ENCODE peak calls at places on chromosomes 5 and 9, in nine cellular contexts. One of them, this sample, is unnamed.
A peak's percentile ranks its signal among the peaks of the same experiment; 100 is the strongest.

GRCh38 chr5:131857388-131857787 is 60.6 kb upstream of the FNIP1 start:
- DNase-seq in iris pigment epithelial cell: no peak
- DNase-seq in ACHN: no peak
- DNase-seq in iPS-NIHi11: no peak
- DNase-seq in WTC11: no peak
- DNase-seq in NCI-H2029 treated with DMSO at 0.1 percent for 48 hours: no peak
- DNase-seq in choroid plexus epithelial cell: no peak
- DNase-seq in COLO829: no peak
- DNase-seq in CD8-positive, alpha-beta memory T cell: no peak
- DNase-seq in this sample: no peak

GRCh38 chr5:42840279-42840678 is 28.6 kb upstream of the SELENOP start:
- DNase-seq in iris pigment epithelial cell: peak; percentile 97
- DNase-seq in ACHN: no peak
- DNase-seq in iPS-NIHi11: no peak
- DNase-seq in WTC11: no peak
- DNase-seq in NCI-H2029 treated with DMSO at 0.1 percent for 48 hours: no peak
- DNase-seq in choroid plexus epithelial cell: peak; percentile 98
- DNase-seq in COLO829: no peak
- DNase-seq in CD8-positive, alpha-beta memory T cell: no peak
- DNase-seq in this sample: peak; percentile 76

GRCh38 chr9:75455444-75455921 is 367.2 kb downstream of the OSTF1 start:
- DNase-seq in iris pigment epithelial cell: peak; percentile 42
- DNase-seq in ACHN: no peak
- DNase-seq in iPS-NIHi11: no peak
- DNase-seq in WTC11: no peak
- DNase-seq in NCI-H2029 treated with DMSO at 0.1 percent for 48 hours: peak; percentile 55
- DNase-seq in choroid plexus epithelial cell: peak; percentile 45
- DNase-seq in COLO829: no peak
- DNase-seq in CD8-positive, alpha-beta memory T cell: no peak
- DNase-seq in this sample: no peak

GRCh38 chr9:36815023-36815422 is 219.0 kb downstream of the PAX5 start:
- DNase-seq in iris pigment epithelial cell: no peak
- DNase-seq in ACHN: no peak
- DNase-seq in iPS-NIHi11: no peak
- DNase-seq in WTC11: no peak
- DNase-seq in NCI-H2029 treated with DMSO at 0.1 percent for 48 hours: no peak
- DNase-seq in choroid plexus epithelial cell: no peak
- DNase-seq in COLO829: no peak
- DNase-seq in CD8-positive, alpha-beta memory T cell: no peak
- DNase-seq in this sample: no peak

GRCh38 chr9:114203410-114204140 is 48.2 kb downstream of the COL27A1 start:
- DNase-seq in iris pigment epithelial cell: no peak
- DNase-seq in ACHN: no peak
- DNase-seq in iPS-NIHi11: no peak
- DNase-seq in WTC11: no peak
- DNase-seq in NCI-H2029 treated with DMSO at 0.1 percent for 48 hours: no peak
- DNase-seq in choroid plexus epithelial cell: no peak
- DNase-seq in COLO829: no peak
- DNase-seq in CD8-positive, alpha-beta memory T cell: no peak
- DNase-seq in this sample: no peak

GRCh38 chr5:158268286-158268685 is 409.3 kb upstream of the CLINT1 start:
- DNase-seq in iris pigment epithelial cell: no peak
- DNase-seq in ACHN: no peak
- DNase-seq in iPS-NIHi11: no peak
- DNase-seq in WTC11: no peak
- DNase-seq in NCI-H2029 treated with DMSO at 0.1 percent for 48 hours: no peak
- DNase-seq in choroid plexus epithelial cell: no peak
- DNase-seq in COLO829: no peak
- DNase-seq in CD8-positive, alpha-beta memory T cell: no peak
- DNase-seq in this sample: no peak

GRCh38 chr9:128125575-128126354 is 1.8 kb downstream of the PTGES2 start:
- DNase-seq in iris pigment epithelial cell: no peak
- DNase-seq in ACHN: no peak
- DNase-seq in iPS-NIHi11: no peak
- DNase-seq in WTC11: no peak
- DNase-seq in NCI-H2029 treated with DMSO at 0.1 percent for 48 hours: no peak
- DNase-seq in choroid plexus epithelial cell: peak; percentile 43
- DNase-seq in COLO829: no peak
- DNase-seq in CD8-positive, alpha-beta memory T cell: no peak
- DNase-seq in this sample: no peak

GRCh38 chr5:72210913-72211670 is 103.8 kb downstream of the MAP1B start:
- DNase-seq in iris pigment epithelial cell: peak; percentile 82
- DNase-seq in ACHN: peak; percentile 32
- DNase-seq in iPS-NIHi11: no peak
- DNase-seq in WTC11: no peak
- DNase-seq in NCI-H2029 treated with DMSO at 0.1 percent for 48 hours: no peak
- DNase-seq in choroid plexus epithelial cell: peak; percentile 85
- DNase-seq in COLO829: peak; percentile 8
- DNase-seq in CD8-positive, alpha-beta memory T cell: no peak
- DNase-seq in this sample: peak; percentile 64

GRCh38 chr5:91288117-91288516 is 95.0 kb downstream of the ARRDC3 start:
- DNase-seq in iris pigment epithelial cell: peak; percentile 88
- DNase-seq in ACHN: no peak
- DNase-seq in iPS-NIHi11: no peak
- DNase-seq in WTC11: no peak
- DNase-seq in NCI-H2029 treated with DMSO at 0.1 percent for 48 hours: no peak
- DNase-seq in choroid plexus epithelial cell: peak; percentile 93
- DNase-seq in COLO829: no peak
- DNase-seq in CD8-positive, alpha-beta memory T cell: no peak
- DNase-seq in this sample: no peak

GRCh38 chr5:66680227-66680626 is 84.0 kb downstream of the MAST4 start:
- DNase-seq in iris pigment epithelial cell: no peak
- DNase-seq in ACHN: no peak
- DNase-seq in iPS-NIHi11: peak; percentile 17
- DNase-seq in WTC11: no peak
- DNase-seq in NCI-H2029 treated with DMSO at 0.1 percent for 48 hours: peak; percentile 34
- DNase-seq in choroid plexus epithelial cell: no peak
- DNase-seq in COLO829: no peak
- DNase-seq in CD8-positive, alpha-beta memory T cell: no peak
- DNase-seq in this sample: no peak

GRCh38 chr9:7561527-7561926 is 238.1 kb downstream of the DMAC1 start:
- DNase-seq in iris pigment epithelial cell: no peak
- DNase-seq in ACHN: no peak
- DNase-seq in iPS-NIHi11: no peak
- DNase-seq in WTC11: no peak
- DNase-seq in NCI-H2029 treated with DMSO at 0.1 percent for 48 hours: no peak
- DNase-seq in choroid plexus epithelial cell: no peak
- DNase-seq in COLO829: no peak
- DNase-seq in CD8-positive, alpha-beta memory T cell: no peak
- DNase-seq in this sample: peak; percentile 22

GRCh38 chr5:37002176-37002751 is 125.7 kb downstream of the NIPBL start:
- DNase-seq in iris pigment epithelial cell: no peak
- DNase-seq in ACHN: no peak
- DNase-seq in iPS-NIHi11: no peak
- DNase-seq in WTC11: no peak
- DNase-seq in NCI-H2029 treated with DMSO at 0.1 percent for 48 hours: no peak
- DNase-seq in choroid plexus epithelial cell: no peak
- DNase-seq in COLO829: no peak
- DNase-seq in CD8-positive, alpha-beta memory T cell: no peak
- DNase-seq in this sample: no peak

GRCh38 chr5:79255786-79256557 is 20.0 kb downstream of the JMY start:
- DNase-seq in iris pigment epithelial cell: peak; percentile 30
- DNase-seq in ACHN: peak; percentile 46
- DNase-seq in iPS-NIHi11: peak; percentile 63
- DNase-seq in WTC11: peak; percentile 75
- DNase-seq in NCI-H2029 treated with DMSO at 0.1 percent for 48 hours: peak; percentile 36
- DNase-seq in choroid plexus epithelial cell: peak; percentile 36
- DNase-seq in COLO829: no peak
- DNase-seq in CD8-positive, alpha-beta memory T cell: no peak
- DNase-seq in this sample: peak; percentile 46

GRCh38 chr9:136022731-136023400 is 61.7 kb upstream of the UBAC1 start:
- DNase-seq in iris pigment epithelial cell: no peak
- DNase-seq in ACHN: no peak
- DNase-seq in iPS-NIHi11: peak; percentile 11
- DNase-seq in WTC11: no peak
- DNase-seq in NCI-H2029 treated with DMSO at 0.1 percent for 48 hours: no peak
- DNase-seq in choroid plexus epithelial cell: no peak
- DNase-seq in COLO829: no peak
- DNase-seq in CD8-positive, alpha-beta memory T cell: no peak
- DNase-seq in this sample: no peak

GRCh38 chr9:78713746-78714405 is 417.0 kb downstream of the PSAT1 start:
- DNase-seq in iris pigment epithelial cell: peak; percentile 7
- DNase-seq in ACHN: no peak
- DNase-seq in iPS-NIHi11: no peak
- DNase-seq in WTC11: no peak
- DNase-seq in NCI-H2029 treated with DMSO at 0.1 percent for 48 hours: no peak
- DNase-seq in choroid plexus epithelial cell: no peak
- DNase-seq in COLO829: peak; percentile 61
- DNase-seq in CD8-positive, alpha-beta memory T cell: no peak
- DNase-seq in this sample: no peak

GRCh38 chr5:112979723-112980122 is 3.1 kb downstream of the DCP2 start:
- DNase-seq in iris pigment epithelial cell: no peak
- DNase-seq in ACHN: no peak
- DNase-seq in iPS-NIHi11: no peak
- DNase-seq in WTC11: no peak
- DNase-seq in NCI-H2029 treated with DMSO at 0.1 percent for 48 hours: no peak
- DNase-seq in choroid plexus epithelial cell: no peak
- DNase-seq in COLO829: no peak
- DNase-seq in CD8-positive, alpha-beta memory T cell: no peak
- DNase-seq in this sample: no peak

GRCh38 chr5:110086658-110087388 is 397.1 kb downstream of the MAN2A1 start:
- DNase-seq in iris pigment epithelial cell: peak; percentile 81
- DNase-seq in ACHN: peak; percentile 18
- DNase-seq in iPS-NIHi11: no peak
- DNase-seq in WTC11: no peak
- DNase-seq in NCI-H2029 treated with DMSO at 0.1 percent for 48 hours: no peak
- DNase-seq in choroid plexus epithelial cell: peak; percentile 96
- DNase-seq in COLO829: no peak
- DNase-seq in CD8-positive, alpha-beta memory T cell: no peak
- DNase-seq in this sample: peak; percentile 15

GRCh38 chr9:131530930-131531832 is at the start of gene UCK1:
- DNase-seq in iris pigment epithelial cell: peak; percentile 72
- DNase-seq in ACHN: peak; percentile 67
- DNase-seq in iPS-NIHi11: peak; percentile 99
- DNase-seq in WTC11: peak; percentile 79
- DNase-seq in NCI-H2029 treated with DMSO at 0.1 percent for 48 hours: peak; percentile 54
- DNase-seq in choroid plexus epithelial cell: peak; percentile 82
- DNase-seq in COLO829: peak; percentile 98
- DNase-seq in CD8-positive, alpha-beta memory T cell: peak; percentile 70
- DNase-seq in this sample: peak; percentile 80

GRCh38 chr5:78404682-78405293 is 44.4 kb downstream of the SCAMP1 start:
- DNase-seq in iris pigment epithelial cell: no peak
- DNase-seq in ACHN: no peak
- DNase-seq in iPS-NIHi11: no peak
- DNase-seq in WTC11: no peak
- DNase-seq in NCI-H2029 treated with DMSO at 0.1 percent for 48 hours: no peak
- DNase-seq in choroid plexus epithelial cell: no peak
- DNase-seq in COLO829: no peak
- DNase-seq in CD8-positive, alpha-beta memory T cell: no peak
- DNase-seq in this sample: no peak

GRCh38 chr9:109751253-109751652 is 28.7 kb upstream of the PALM2AKAP2 start:
- DNase-seq in iris pigment epithelial cell: no peak
- DNase-seq in ACHN: no peak
- DNase-seq in iPS-NIHi11: peak; percentile 20
- DNase-seq in WTC11: no peak
- DNase-seq in NCI-H2029 treated with DMSO at 0.1 percent for 48 hours: peak; percentile 4
- DNase-seq in choroid plexus epithelial cell: peak; percentile 69
- DNase-seq in COLO829: peak; percentile 93
- DNase-seq in CD8-positive, alpha-beta memory T cell: no peak
- DNase-seq in this sample: no peak

GRCh38 chr9:8179381-8180053 is 379.9 kb upstream of the DMAC1 start:
- DNase-seq in iris pigment epithelial cell: no peak
- DNase-seq in ACHN: no peak
- DNase-seq in iPS-NIHi11: no peak
- DNase-seq in WTC11: no peak
- DNase-seq in NCI-H2029 treated with DMSO at 0.1 percent for 48 hours: no peak
- DNase-seq in choroid plexus epithelial cell: no peak
- DNase-seq in COLO829: no peak
- DNase-seq in CD8-positive, alpha-beta memory T cell: no peak
- DNase-seq in this sample: no peak

GRCh38 chr5:108418172-108418571 is 36.3 kb upstream of the FBXL17 start:
- DNase-seq in iris pigment epithelial cell: no peak
- DNase-seq in ACHN: no peak
- DNase-seq in iPS-NIHi11: no peak
- DNase-seq in WTC11: no peak
- DNase-seq in NCI-H2029 treated with DMSO at 0.1 percent for 48 hours: no peak
- DNase-seq in choroid plexus epithelial cell: no peak
- DNase-seq in COLO829: no peak
- DNase-seq in CD8-positive, alpha-beta memory T cell: no peak
- DNase-seq in this sample: no peak

GRCh38 chr5:122371511-122372151 is 59.6 kb downstream of the SNCAIP start:
- DNase-seq in iris pigment epithelial cell: no peak
- DNase-seq in ACHN: no peak
- DNase-seq in iPS-NIHi11: no peak
- DNase-seq in WTC11: no peak
- DNase-seq in NCI-H2029 treated with DMSO at 0.1 percent for 48 hours: no peak
- DNase-seq in choroid plexus epithelial cell: no peak
- DNase-seq in COLO829: no peak
- DNase-seq in CD8-positive, alpha-beta memory T cell: no peak
- DNase-seq in this sample: no peak

GRCh38 chr5:43210570-43210969 is 18.5 kb downstream of the NIM1K start:
- DNase-seq in iris pigment epithelial cell: no peak
- DNase-seq in ACHN: no peak
- DNase-seq in iPS-NIHi11: no peak
- DNase-seq in WTC11: no peak
- DNase-seq in NCI-H2029 treated with DMSO at 0.1 percent for 48 hours: no peak
- DNase-seq in choroid plexus epithelial cell: no peak
- DNase-seq in COLO829: no peak
- DNase-seq in CD8-positive, alpha-beta memory T cell: no peak
- DNase-seq in this sample: no peak

GRCh38 chr5:42756630-42757601 is at the start of gene CCDC152:
- DNase-seq in iris pigment epithelial cell: peak; percentile 36
- DNase-seq in ACHN: no peak
- DNase-seq in iPS-NIHi11: peak; percentile 64
- DNase-seq in WTC11: peak; percentile 78
- DNase-seq in NCI-H2029 treated with DMSO at 0.1 percent for 48 hours: no peak
- DNase-seq in choroid plexus epithelial cell: peak; percentile 31
- DNase-seq in COLO829: no peak
- DNase-seq in CD8-positive, alpha-beta memory T cell: peak; percentile 33
- DNase-seq in this sample: peak; percentile 55

GRCh38 chr9:88577736-88578485 is 42.9 kb downstream of the NXNL2 start:
- DNase-seq in iris pigment epithelial cell: no peak
- DNase-seq in ACHN: no peak
- DNase-seq in iPS-NIHi11: no peak
- DNase-seq in WTC11: no peak
- DNase-seq in NCI-H2029 treated with DMSO at 0.1 percent for 48 hours: no peak
- DNase-seq in choroid plexus epithelial cell: no peak
- DNase-seq in COLO829: no peak
- DNase-seq in CD8-positive, alpha-beta memory T cell: no peak
- DNase-seq in this sample: no peak

GRCh38 chr5:59367791-59368394 is 525.6 kb downstream of the PDE4D start:
- DNase-seq in iris pigment epithelial cell: peak; percentile 83
- DNase-seq in ACHN: peak; percentile 59
- DNase-seq in iPS-NIHi11: peak; percentile 53
- DNase-seq in WTC11: peak; percentile 50
- DNase-seq in NCI-H2029 treated with DMSO at 0.1 percent for 48 hours: peak; percentile 19
- DNase-seq in choroid plexus epithelial cell: peak; percentile 90
- DNase-seq in COLO829: peak; percentile 20
- DNase-seq in CD8-positive, alpha-beta memory T cell: peak; percentile 8
- DNase-seq in this sample: peak; percentile 77

This sample was measured in testis.